ENCODE peak calls at places on chromosomes 5 and 9, in six cellular contexts. J is stimulated activated CD4-positive, alpha-beta T cell treated with anti-CD3 and anti-CD28 coated beads, Interleukin-1b, Interleukin-23, amount 100 ng/mL, for 1 hour; W is naive B cell; B is mesendoderm; S is T-helper 1 cell; F is NCI-H2171 treated with DMSO at 0.1 percent for 48 hours. V is an unnamed sample.

GRCh38 chr5:124154714-124155113 is 591.7 kb downstream of the ZNF608 start:
- DNase-seq in F (no peak), W (no peak), J (no peak), S (no peak), B (peak), V (no peak)

GRCh38 chr5:170986598-170986997 is 124.8 kb downstream of the RANBP17 start:
- DNase-seq in W (no peak), F (peak), B (peak), J (no peak), S (no peak), V (no peak)

GRCh38 chr9:18260527-18260926 is 213.4 kb upstream of the ADAMTSL1 start:
- DNase-seq in B (no peak), W (no peak), J (no peak), F (peak), S (no peak), V (no peak)

GRCh38 chr9:136402067-136402466 is 2.1 kb upstream of the SNAPC4 start:
- DNase-seq in B (no peak), W (no peak), S (no peak), F (no peak), J (no peak), V (no peak)

GRCh38 chr5:8729437-8729836 is 816.4 kb downstream of the SEMA5A start:
- DNase-seq in B (no peak), W (no peak), J (no peak), F (no peak), S (no peak), V (no peak)

GRCh38 chr5:137668574-137669093 is 67.3 kb downstream of the KLHL3 start:
- DNase-seq in W (no peak), B (no peak), F (no peak), J (no peak), S (no peak), V (no peak)

GRCh38 chr5:14439087-14439841 is 142.3 kb upstream of the OTULINL start:
- DNase-seq in B (no peak), W (no peak), S (no peak), J (no peak), F (peak), V (no peak)

GRCh38 chr9:121736964-121737462 is 85.6 kb downstream of the DAB2IP start:
- DNase-seq in B (peak), S (no peak), J (no peak), W (no peak), F (no peak), V (no peak)

GRCh38 chr5:131984945-131985665 is 26.4 kb downstream of the ACSL6 start:
- DNase-seq in J (no peak), W (no peak), S (no peak), F (no peak), B (no peak), V (no peak)

GRCh38 chr5:76956033-76956432 is 3.2 kb downstream of the CRHBP start:
- DNase-seq in S (no peak), B (peak), F (no peak), J (no peak), W (no peak), V (no peak)

GRCh38 chr9:76988941-76989340 is 30.5 kb upstream of the FOXB2 start:
- DNase-seq in S (no peak), B (no peak), J (no peak), F (no peak), W (no peak), V (no peak)

GRCh38 chr9:68505681-68506409 is 34.8 kb downstream of the TMEM252 start:
- DNase-seq in S (no peak), F (no peak), B (no peak), W (peak), J (no peak), V (no peak)

GRCh38 chr9:137311171-137311970 is 9.3 kb upstream of the NRARP start:
- DNase-seq in S (no peak), F (peak), W (no peak), J (no peak), B (no peak), V (no peak)

GRCh38 chr9:131995382-131995781 is 84.3 kb downstream of the MED27 start:
- DNase-seq in S (no peak), W (no peak), B (no peak), F (no peak), J (no peak), V (no peak)

GRCh38 chr5:39253211-39253610 is 33.8 kb upstream of the FYB1 start:
- DNase-seq in B (no peak), F (no peak), W (no peak), J (no peak), S (no peak), V (no peak)

GRCh38 chr9:18791074-18791473 is 241.9 kb downstream of the SAXO1 start:
- DNase-seq in W (no peak), J (no peak), B (peak), F (no peak), S (no peak), V (no peak)

GRCh38 chr9:113290052-113290607 is 13.0 kb downstream of the RNF183 start:
- DNase-seq in J (no peak), W (no peak), B (no peak), S (no peak), F (no peak), V (no peak)

GRCh38 chr9:109172935-109173334 is 5.9 kb upstream of the FRRS1L start:
- DNase-seq in F (no peak), W (no peak), B (no peak), J (no peak), S (no peak), V (no peak)

GRCh38 chr9:72292874-72293607 is 72.0 kb downstream of the ZFAND5 start:
- DNase-seq in F (peak), S (no peak), J (no peak), B (no peak), W (no peak), V (no peak)

GRCh38 chr5:124651663-124652513 is 94.6 kb downstream of the ZNF608 start:
- DNase-seq in B (peak), F (peak), J (no peak), S (no peak), W (peak), V (no peak)

GRCh38 chr5:67142816-67143215 is 53.8 kb downstream of the CD180 start:
- DNase-seq in J (no peak), S (no peak), W (no peak), B (no peak), F (no peak), V (no peak)

GRCh38 chr9:37966443-37967271 is 62.7 kb upstream of the SLC25A51 start:
- DNase-seq in B (no peak), S (no peak), W (no peak), F (no peak), J (no peak), V (no peak)

GRCh38 chr5:158807947-158808346 is 291.8 kb downstream of the EBF1 start:
- DNase-seq in J (no peak), B (no peak), W (peak), F (no peak), S (no peak), V (no peak)

GRCh38 chr9:132622144-132622543 is 39.7 kb downstream of the BARHL1 start:
- DNase-seq in F (peak), J (no peak), W (no peak), S (no peak), B (no peak), V (no peak)

GRCh38 chr9:70113403-70114022 is 69.9 kb downstream of the MAMDC2 start:
- DNase-seq in W (no peak), B (peak), S (no peak), J (no peak), F (peak), V (no peak)

GRCh38 chr5:150590979-150591411 is 49.5 kb upstream of the SYNPO start:
- DNase-seq in J (no peak), F (no peak), W (no peak), B (peak), S (no peak), V (no peak)